ENCODE peak calls at places on chromosome 21, in five cellular contexts. Z is cardiac fibroblast, U is AG04449, I is uterus, Q is BJ. R is an unnamed sample.

GRCh38 chr21:32687946-32688345 is 39.9 kb downstream of the SYNJ1 start:
- DNase-seq in U (no peak), Q (no peak), Z (no peak), I (no peak), R (peak; percentile 17)

GRCh38 chr21:29801122-29801521 is 138.7 kb downstream of the GRIK1 start:
- DNase-seq in I (no peak), U (no peak), Z (no peak), Q (no peak), R (no peak)

GRCh38 chr21:27564684-27565280 is 597.9 kb upstream of the ADAMTS5 start:
- DNase-seq in Q (no peak), Z (peak; percentile 75), I (peak; percentile 44), U (no peak), R (peak; percentile 25)

GRCh38 chr21:40902993-40903392 is 56.0 kb upstream of the DSCAM start:
- DNase-seq in Z (no peak), I (no peak), Q (no peak), U (no peak), R (no peak)

GRCh38 chr21:18493420-18493819 is 89.8 kb upstream of the TMPRSS15 start:
- DNase-seq in Z (no peak), U (peak; percentile 41), Q (no peak), I (no peak), R (no peak)

GRCh38 chr21:33640697-33641338 is 723 bp downstream of the CRYZL1 start:
- DNase-seq in Z (peak; percentile 26), U (no peak), I (peak; percentile 19), Q (no peak), R (peak; percentile 34)

GRCh38 chr21:34707876-34708325 is 39.1 kb downstream of the CLIC6 start:
- DNase-seq in U (no peak), Q (no peak), Z (no peak), I (no peak), R (peak; percentile 90)

GRCh38 chr21:41507521-41508414 is at the start of gene TMPRSS2:
- DNase-seq in U (no peak), Q (no peak), Z (no peak), I (no peak), R (no peak)

GRCh38 chr21:14263879-14264278 is 47.9 kb downstream of the RBM11 start:
- DNase-seq in Q (no peak), U (no peak), I (no peak), Z (no peak), R (no peak)

GRCh38 chr21:20811702-20812101 is 186.5 kb upstream of the NCAM2 start:
- DNase-seq in Z (no peak), U (no peak), Q (no peak), I (no peak), R (no peak)

GRCh38 chr21:46503922-46504539 is 45.3 kb downstream of the DIP2A start:
- DNase-seq in Z (no peak), Q (no peak), U (no peak), I (no peak), R (peak; percentile 78)

GRCh38 chr21:43317254-43317748 is 109.6 kb downstream of the SIK1 start:
- DNase-seq in Z (no peak), Q (no peak), I (no peak), U (no peak), R (no peak)

GRCh38 chr21:43316156-43316845 is 110.6 kb downstream of the SIK1 start:
- DNase-seq in I (no peak), Z (no peak), Q (no peak), U (no peak), R (no peak)

GRCh38 chr21:43313939-43314405 is 113.0 kb downstream of the SIK1 start:
- DNase-seq in Z (no peak), U (no peak), Q (no peak), I (no peak), R (peak; percentile 86)

GRCh38 chr21:43313221-43313938 is 113.6 kb downstream of the SIK1 start:
- DNase-seq in I (no peak), U (no peak), Q (no peak), Z (no peak), R (peak; percentile 53)

DNA sequence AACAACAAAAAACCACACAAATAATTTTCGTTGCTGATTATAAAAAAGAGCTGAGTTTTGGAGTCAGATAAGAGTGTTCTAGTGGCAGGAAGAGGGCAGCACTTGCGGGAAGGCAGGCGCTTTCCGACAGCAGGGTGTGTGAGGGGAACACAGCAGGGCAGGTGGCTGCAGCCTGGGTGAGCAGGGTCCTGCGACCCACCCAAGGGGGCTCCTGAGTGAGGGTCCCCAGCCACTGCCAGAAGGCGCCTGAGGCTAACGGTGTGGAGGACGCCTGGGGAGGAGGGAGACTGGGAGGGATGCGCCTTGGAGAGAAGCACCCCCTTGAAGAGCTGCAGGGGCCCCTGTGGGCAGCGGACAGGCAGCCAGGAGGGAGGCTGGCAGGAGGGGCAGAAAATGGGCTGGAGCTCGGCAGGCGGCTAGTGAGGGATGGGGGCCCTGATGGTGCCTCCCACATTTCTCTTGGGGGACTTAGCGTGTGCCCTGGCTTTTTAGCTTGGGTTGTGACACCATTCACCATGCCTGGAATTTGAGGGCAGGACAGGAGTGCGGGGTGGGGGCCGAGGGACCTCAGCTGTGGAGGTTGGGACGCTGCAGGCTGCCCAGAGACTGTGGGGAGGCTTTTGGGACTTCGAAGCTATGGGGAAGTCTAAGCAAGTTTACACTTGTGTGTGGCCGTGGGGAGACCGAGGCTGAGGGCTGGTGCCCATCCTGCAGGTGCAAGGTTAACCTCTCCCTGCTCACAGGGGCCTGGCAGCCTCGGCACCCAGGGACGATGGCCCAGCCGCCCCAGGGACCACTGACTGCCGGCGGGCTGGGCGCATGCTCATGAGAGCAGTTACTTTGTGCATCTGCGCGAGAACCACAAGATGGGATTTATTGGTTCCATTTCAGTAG is 111.4 kb downstream of the SIK1 start:
- DNase-seq in Q (no peak), Z (no peak), U (no peak), I (no peak), R (no peak)
- TF ChIP-seq CTCF in Q (peak; percentile 16), Z (no peak), U (no peak), I (no peak), R (peak; percentile 5)

GRCh38 chr21:31108969-31109368 is 70.7 kb upstream of the KRTAP19-8 start:
- DNase-seq in I (no peak), Q (no peak), U (no peak), Z (peak; percentile 24), R (peak; percentile 30)
- TF ChIP-seq CTCF in I (no peak), Q (peak; percentile 10), U (peak; percentile 14), Z (peak; percentile 10), R (no peak)

DNA sequence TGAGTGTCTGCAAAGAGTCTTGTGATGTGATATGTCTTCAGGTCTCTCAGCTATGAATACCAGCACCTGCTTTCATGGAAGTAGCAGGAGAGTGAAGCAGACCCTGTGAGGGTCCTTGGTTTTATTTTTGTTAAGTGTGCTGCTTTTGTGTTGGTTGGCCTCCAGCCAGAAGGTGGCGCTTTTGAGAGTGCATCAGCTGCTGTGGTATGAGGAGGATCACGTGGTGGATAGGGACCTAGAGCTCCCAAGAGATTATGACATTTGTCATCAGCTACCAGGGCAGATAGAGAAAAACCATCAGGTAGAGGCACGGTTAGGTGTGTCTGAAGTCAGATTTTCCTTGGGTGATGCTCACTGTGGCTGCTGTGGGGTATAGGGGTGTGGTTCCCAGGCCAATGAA is 1232.1 kb downstream of the MRPL39 start:
- DNase-seq in Z (no peak), Q (no peak), I (no peak), U (no peak), R (peak; percentile 18)
- TF ChIP-seq CTCF in Z (no peak), Q (no peak), I (no peak), U (no peak), R (peak; percentile 11)

DNA sequence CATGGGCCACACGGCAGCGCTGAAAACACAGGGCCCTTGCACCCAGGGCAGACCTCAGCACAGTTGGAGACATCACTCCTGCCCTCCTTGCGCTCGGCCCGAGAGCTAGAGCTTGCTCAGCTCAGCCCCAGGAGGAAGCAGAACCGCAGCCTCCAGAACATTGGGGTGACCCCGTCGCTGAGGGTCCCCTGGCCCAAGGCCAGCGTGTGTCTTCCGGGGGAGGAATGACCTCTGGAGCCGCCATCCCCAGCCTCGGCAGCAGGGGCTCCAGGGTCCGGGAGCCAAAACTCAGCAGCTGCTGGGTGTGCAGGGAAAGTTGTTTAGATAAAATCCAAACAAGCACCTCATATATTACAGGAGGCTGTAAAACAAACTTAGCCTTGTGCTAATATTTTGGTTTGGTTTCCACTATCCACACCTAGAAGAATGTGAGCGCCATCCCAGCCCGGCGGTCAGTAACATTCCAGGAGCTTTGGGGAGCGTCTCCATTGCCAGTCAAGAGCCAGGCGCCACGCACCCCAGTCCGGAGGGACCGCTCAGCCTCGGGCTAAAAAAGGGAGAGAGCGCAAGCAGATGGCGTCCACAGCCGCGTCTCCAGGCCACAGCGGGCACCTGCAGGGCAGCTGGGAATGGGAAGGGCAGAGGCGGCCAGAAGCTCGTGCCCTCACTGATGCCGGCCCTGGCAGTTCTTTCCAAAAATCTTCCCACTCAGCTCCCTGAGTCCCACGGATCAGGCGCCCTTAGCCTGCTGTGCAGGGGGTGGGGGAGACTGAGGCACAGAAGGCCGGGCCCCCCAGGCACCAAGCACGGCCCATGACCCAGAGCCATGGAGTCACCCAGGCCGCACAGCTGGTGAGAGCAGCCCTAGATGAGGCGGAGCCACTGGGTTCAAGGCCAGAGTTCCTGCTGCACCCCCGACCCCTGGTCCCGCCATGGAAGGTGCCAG is 52.0 kb downstream of the SLX9 start:
- DNase-seq in I (no peak), Q (no peak), U (no peak), Z (no peak), R (no peak)
- TF ChIP-seq CTCF in I (no peak), Q (peak; percentile 26), U (no peak), Z (no peak), R (no peak)

DNA sequence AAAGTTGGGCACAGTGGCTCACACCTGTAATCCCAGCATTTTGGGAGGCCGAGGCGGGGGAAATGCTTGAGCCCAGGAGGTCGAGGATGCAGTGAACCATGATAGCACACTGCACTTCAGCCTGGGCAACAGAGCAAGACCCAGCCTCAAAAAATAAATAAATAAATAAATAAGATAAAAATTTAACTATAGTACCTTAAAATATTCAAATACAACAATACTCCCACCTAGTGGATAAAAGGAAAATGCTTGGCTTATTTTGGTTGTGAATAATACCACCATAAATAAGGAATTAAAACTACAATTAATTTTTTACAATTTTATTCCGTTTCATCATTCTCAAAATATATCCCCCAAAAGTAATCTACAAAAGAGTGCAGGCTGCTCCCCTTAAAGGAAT is 8.1 kb downstream of the PSMG1 start:
- DNase-seq in I (no peak), Z (peak; percentile 28), U (no peak), Q (no peak), R (no peak)
- TF ChIP-seq CTCF in I (peak; percentile 43), Z (peak; percentile 46), U (peak; percentile 14), Q (peak; percentile 38), R (peak; percentile 8)

GRCh38 chr21:36381841-36382589 is 3.2 kb upstream of the CHAF1B start:
- DNase-seq in I (no peak), Z (no peak), Q (no peak), U (no peak), R (no peak)
- TF ChIP-seq CTCF in I (no peak), Z (no peak), Q (no peak), U (no peak), R (no peak)

GRCh38 chr21:43929217-43929971 is 64.4 kb downstream of the AGPAT3 start:
- DNase-seq in U (no peak), Q (no peak), Z (no peak), I (no peak), R (no peak)
- TF ChIP-seq CTCF in U (no peak), Q (no peak), Z (no peak), I (no peak), R (no peak)

GRCh38 chr21:44761747-44762208 is 39.8 kb downstream of the UBE2G2 start:
- DNase-seq in Q (no peak), Z (no peak), I (no peak), U (no peak), R (no peak)

GRCh38 chr21:44759628-44760285 is 41.9 kb downstream of the UBE2G2 start:
- DNase-seq in I (no peak), Z (no peak), U (no peak), Q (no peak), R (no peak)

GRCh38 chr21:44762221-44763049 is 39.2 kb downstream of the UBE2G2 start:
- DNase-seq in U (no peak), Z (no peak), Q (no peak), I (no peak), R (no peak)

GRCh38 chr21:44760376-44760775 is 41.2 kb downstream of the UBE2G2 start:
- DNase-seq in I (no peak), Z (no peak), Q (no peak), U (no peak), R (no peak)

GRCh38 chr21:44761011-44761729 is 40.5 kb downstream of the UBE2G2 start:
- DNase-seq in I (no peak), Z (no peak), Q (no peak), U (no peak), R (peak; percentile 14)
- TF ChIP-seq CTCF in I (no peak), Z (peak; percentile 29), Q (peak; percentile 18), U (no peak), R (peak; percentile 45)

R was measured in GM12865.